ENCODE peak calls at places on chromosome 19, in ten cellular contexts. H, L, X, G, M, Q, U, B, A and P are unnamed samples.
A peak's percentile ranks its signal among the peaks of the same experiment; 100 is the strongest.

GRCh38 chr19:39304701-39305571 is 8.7 kb downstream of the IFNL1 start:
- DNase-seq in H (no peak), M (no peak), X (no peak), L (no peak), B (no peak), Q (no peak), U (no peak), G (no peak), A (no peak), P (no peak)

GRCh38 chr19:858868-859843 is at the start of gene CFD:
- DNase-seq in L (no peak), G (no peak), Q (peak; percentile 90), A (peak; percentile 58), H (peak; percentile 82), X (peak; percentile 78), U (no peak), M (peak; percentile 62), B (no peak), P (peak; percentile 89)

GRCh38 chr19:12924621-12925310 is 5.7 kb upstream of the SYCE2 start:
- DNase-seq in M (no peak), A (no peak), G (no peak), L (no peak), X (no peak), Q (no peak), B (no peak), H (no peak), U (no peak), P (no peak)

GRCh38 chr19:49554701-49555181 is 25.6 kb downstream of the NOSIP start:
- DNase-seq in A (no peak), M (peak; percentile 44), Q (no peak), U (peak; percentile 39), B (no peak), X (no peak), H (no peak), G (no peak), L (no peak), P (no peak)

GRCh38 chr19:46303702-46304397 is 7.0 kb downstream of the HIF3A start:
- DNase-seq in Q (peak; percentile 73), U (no peak), M (peak; percentile 95), A (peak; percentile 98), G (peak; percentile 43), B (no peak), H (peak; percentile 90), L (peak; percentile 92), X (peak; percentile 74), P (peak; percentile 89)

GRCh38 chr19:39193785-39194184 is 3.0 kb upstream of the NCCRP1 start:
- DNase-seq in A (no peak), L (no peak), X (no peak), Q (no peak), B (no peak), U (no peak), M (no peak), G (no peak), H (no peak), P (no peak)

GRCh38 chr19:47418595-47419036 is 711 bp downstream of the MEIS3 start:
- DNase-seq in G (no peak), L (no peak), Q (no peak), B (no peak), M (no peak), U (no peak), X (no peak), A (no peak), H (no peak), P (no peak)

GRCh38 chr19:54420383-54421168 is 5.3 kb downstream of the TTYH1 start:
- DNase-seq in U (no peak), H (no peak), G (no peak), L (no peak), M (no peak), B (no peak), X (no peak), A (no peak), Q (no peak), P (no peak)

GRCh38 chr19:56476093-56476492 is 1.1 kb downstream of the ZNF667 start:
- DNase-seq in B (no peak), A (no peak), X (no peak), H (no peak), U (no peak), G (no peak), L (no peak), M (no peak), Q (no peak), P (no peak)

GRCh38 chr19:48896191-48896720 is 2.3 kb downstream of the TULP2 start:
- DNase-seq in A (peak; percentile 51), L (no peak), U (peak; percentile 34), G (no peak), Q (peak; percentile 82), B (no peak), X (peak; percentile 58), M (peak; percentile 43), H (peak; percentile 72), P (peak; percentile 71)

GRCh38 chr19:708154-709141 is at the start of gene PALM:
- DNase-seq in G (no peak), U (no peak), Q (no peak), L (no peak), M (no peak), B (no peak), A (no peak), X (no peak), H (no peak), P (no peak)

GRCh38 chr19:41030651-41031050 is 39.6 kb downstream of the CYP2B6 start:
- DNase-seq in H (no peak), Q (no peak), X (no peak), B (no peak), A (no peak), L (no peak), G (no peak), U (no peak), M (no peak), P (no peak)

GRCh38 chr19:10079031-10079453 is 7.1 kb upstream of the SHFL start:
- DNase-seq in B (no peak), M (peak; percentile 26), L (no peak), H (no peak), Q (no peak), G (no peak), X (no peak), U (no peak), A (peak; percentile 34), P (no peak)

GRCh38 chr19:51094696-51095279 is 12.1 kb upstream of the KLK14 start:
- DNase-seq in H (peak; percentile 57), X (no peak), G (no peak), M (no peak), U (no peak), Q (no peak), L (no peak), A (no peak), B (no peak), P (no peak)

DNA sequence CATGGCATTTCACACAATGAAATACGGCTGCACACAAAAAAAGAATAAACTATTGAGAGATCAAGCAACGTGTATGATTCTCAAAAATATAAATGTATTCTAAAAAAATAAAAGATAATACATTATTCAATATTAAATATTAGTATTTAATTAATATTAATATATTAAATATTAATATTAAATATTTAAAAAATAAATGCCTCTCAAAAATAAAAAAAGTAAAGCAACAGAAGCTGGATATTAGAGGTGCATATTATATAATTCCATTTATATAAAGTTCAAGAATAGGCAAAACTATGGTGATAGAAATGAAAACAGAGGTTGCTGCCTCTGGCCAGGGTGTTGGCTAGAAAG is 57.1 kb downstream of the GADD45B start:
- DNase-seq in A (no peak), B (no peak), L (no peak), X (no peak), G (no peak), U (no peak), Q (peak; percentile 4), H (no peak), M (no peak), P (no peak)
- H3K4me3 ChIP-seq in A (no peak overlapping the region), B (no peak overlapping the region), L (no peak overlapping the region), X (no peak overlapping the region), G (no peak overlapping the region), U (no peak overlapping the region), Q (no peak overlapping the region), H (no peak overlapping the region), M (no peak overlapping the region), P (no peak overlapping the region)

DNA sequence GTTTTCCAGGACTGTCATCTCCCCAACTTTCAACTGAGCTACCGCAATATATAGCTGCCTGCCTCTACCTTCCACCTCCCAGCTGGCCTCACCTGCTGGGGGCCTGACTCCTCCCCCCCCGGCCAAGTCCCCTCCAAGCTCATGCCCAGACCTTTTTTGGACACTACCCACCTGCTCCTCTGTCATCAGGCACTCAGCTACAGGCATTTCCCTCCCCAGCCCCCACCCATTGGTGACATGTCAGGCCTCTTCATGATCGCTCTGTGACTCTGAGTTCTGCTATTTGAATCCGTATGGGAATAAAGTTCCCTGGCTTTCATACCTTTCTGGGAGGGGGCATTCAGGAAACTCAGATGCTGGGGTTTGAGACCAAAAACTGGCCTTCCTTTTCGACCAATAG is 1.8 kb downstream of the PRKACA start:
- DNase-seq in G (no peak), M (no peak), B (no peak), Q (no peak), X (no peak), A (no peak), L (no peak), H (no peak), U (no peak), P (no peak)
- H3K4me1 ChIP-seq in G (peaks cover 39% of the 10 kb centered on the region), M (peaks cover 54% of the 10 kb centered on the region), B (peaks cover 26% of the 10 kb centered on the region), Q (peaks cover 72% of the 10 kb centered on the region), X (peaks cover 30% of the 10 kb centered on the region), A (peaks cover 10% of the 10 kb centered on the region), L (peaks cover 47% of the 10 kb centered on the region), H (peaks cover 74% of the 10 kb centered on the region), U (peaks cover 22% of the 10 kb centered on the region), P (peaks cover 37% of the 10 kb centered on the region)

GRCh38 chr19:13965377-13965896 is 13.1 kb downstream of the DCAF15 start:
- DNase-seq in L (no peak), M (no peak), Q (no peak), A (no peak), B (no peak), X (no peak), H (no peak), U (no peak), G (no peak), P (no peak)
- TF ChIP-seq CTCF in L (no peak), M (no peak), Q (no peak), A (no peak), B (no peak), X (no peak), H (no peak), U (no peak), G (no peak), P (no peak)

GRCh38 chr19:3987619-3988371 is 2.5 kb upstream of the EEF2 start:
- DNase-seq in B (peak; percentile 76), U (peak; percentile 90), X (peak; percentile 83), G (peak; percentile 64), Q (peak; percentile 95), L (peak; percentile 79), H (peak; percentile 94), A (peak; percentile 89), M (peak; percentile 93), P (peak; percentile 96)
- H3K4me3 ChIP-seq in B (no peak overlapping the region), U (peak overlapping the region; percentile 96), X (peak overlapping the region; percentile 18), G (peak overlapping the region; percentile 36), Q (peak overlapping the region; percentile 91), L (peak overlapping the region; percentile 95), H (peak overlapping the region; percentile 91), A (no peak overlapping the region), M (peak overlapping the region; percentile 31), P (no peak overlapping the region)